ENCODE peak calls at places on chromosomes 6 and 20, in four cellular contexts. Y is SJSA1, K is A549, I is lower lobe of right lung. W is an unnamed sample.

GRCh38 chr6:170291271-170292110 is 613 bp upstream of the DLL1 start:
- DNase-seq in K (no peak), I (peak), Y (peak), W (no peak)

GRCh38 chr6:89610149-89610642 is 28.4 kb downstream of the LYRM2 start:
- DNase-seq in I (peak), Y (no peak), K (peak), W (no peak)

GRCh38 chr6:137638926-137639706 is 144.9 kb upstream of the OLIG3 start:
- DNase-seq in I (no peak), K (no peak), Y (no peak), W (no peak)

GRCh38 chr6:286681-287499 is 5.4 kb upstream of the DUSP22 start:
- DNase-seq in I (no peak), Y (no peak), K (no peak), W (no peak)

GRCh38 chr6:24501914-24502313 is 7.1 kb downstream of the ALDH5A1 start:
- DNase-seq in K (peak), Y (no peak), I (no peak), W (no peak)

GRCh38 chr20:60559462-60559861 is 601.2 kb downstream of the CDH26 start:
- DNase-seq in Y (no peak), K (no peak), I (no peak), W (no peak)

GRCh38 chr20:59777321-59777705 is 156.1 kb downstream of the SYCP2 start:
- DNase-seq in I (no peak), K (no peak), Y (peak), W (no peak)

GRCh38 chr6:169556758-169557505 is 144.9 kb downstream of the WDR27 start:
- DNase-seq in K (no peak), I (no peak), Y (no peak), W (no peak)

GRCh38 chr6:132357120-132357519 is 44.2 kb downstream of the MOXD1 start:
- DNase-seq in Y (no peak), I (no peak), K (no peak), W (no peak)

GRCh38 chr6:168450921-168451320 is 9.9 kb downstream of the SMOC2 start:
- DNase-seq in Y (no peak), I (no peak), K (no peak), W (no peak)

GRCh38 chr6:7316658-7317533 is 3.9 kb upstream of the SSR1 start:
- DNase-seq in Y (no peak), K (no peak), I (no peak), W (no peak)

GRCh38 chr20:46324960-46325703 is 16.8 kb upstream of the CDH22 start:
- DNase-seq in I (no peak), K (peak), Y (no peak), W (no peak)

GRCh38 chr6:12280458-12280857 is 9.7 kb upstream of the EDN1 start:
- DNase-seq in K (peak), I (no peak), Y (peak), W (no peak)

GRCh38 chr20:64038252-64038578 is 2.2 kb downstream of the C20orf204 start:
- DNase-seq in Y (no peak), K (no peak), I (no peak), W (no peak)

GRCh38 chr20:64037498-64038213 is 1.7 kb downstream of the C20orf204 start:
- DNase-seq in K (no peak), I (no peak), Y (no peak), W (no peak)

GRCh38 chr20:64037199-64037497 is 1.2 kb downstream of the C20orf204 start:
- DNase-seq in I (no peak), K (no peak), Y (no peak), W (no peak)

GRCh38 chr20:64039293-64040160 is 3.5 kb downstream of the C20orf204 start:
- DNase-seq in K (no peak), I (no peak), Y (no peak), W (no peak)

DNA sequence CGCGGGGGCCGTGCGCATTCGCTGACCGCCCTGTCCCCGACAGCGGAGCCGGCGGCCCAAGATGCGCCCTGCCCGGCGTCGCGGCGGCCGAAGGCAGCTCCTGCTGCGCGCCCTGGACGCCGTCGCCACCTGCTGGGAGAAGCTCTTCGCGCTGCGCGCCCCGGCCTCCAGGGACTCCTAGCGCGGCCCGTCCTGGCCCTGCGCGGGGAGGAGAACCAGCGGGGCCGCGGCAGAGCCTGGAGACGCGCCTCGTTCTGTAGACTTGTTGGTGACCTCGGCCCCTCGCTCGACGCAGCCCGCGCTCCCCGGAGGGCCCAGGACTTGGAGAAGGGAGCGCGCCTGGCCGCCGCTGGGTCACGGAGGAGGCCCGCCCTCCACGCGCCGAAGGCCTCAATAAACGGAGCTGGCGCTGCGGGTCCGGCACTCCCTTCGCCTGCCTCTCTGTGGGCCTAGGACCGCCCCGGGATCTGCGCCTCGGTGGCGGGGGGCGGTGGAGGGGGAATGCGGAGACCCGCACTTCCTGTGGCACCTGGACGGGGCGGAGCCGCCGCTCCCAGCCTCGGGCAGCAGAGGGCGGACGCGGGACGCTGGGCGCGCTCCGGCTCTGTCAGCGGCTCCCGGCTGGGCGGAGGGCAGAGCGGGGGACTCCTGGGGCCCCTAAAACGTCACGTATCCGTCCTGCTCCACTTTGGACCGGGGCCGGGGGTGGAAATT is 2.8 kb downstream of the C20orf204 start:
- DNase-seq in I (peak), K (peak), Y (peak), W (no peak)
- H3K4me3 ChIP-seq in I (peak), K (peak), Y (peak), W (peak)

GRCh38 chr6:109979033-109979921 is 1.2 kb downstream of the GPR6 start:
- DNase-seq in Y (no peak), K (no peak), I (no peak), W (no peak)
- H3K4me3 ChIP-seq in Y (no peak), K (no peak), I (no peak), W (no peak)

GRCh38 chr20:10647471-10647870 is 26.3 kb downstream of the JAG1 start:
- DNase-seq in K (no peak), Y (no peak), I (no peak), W (no peak)

GRCh38 chr20:10649817-10650200 is 24.0 kb downstream of the JAG1 start:
- DNase-seq in Y (no peak), K (no peak), I (no peak), W (no peak)

GRCh38 chr20:10648651-10649050 is 25.1 kb downstream of the JAG1 start:
- DNase-seq in I (no peak), K (no peak), Y (peak), W (peak)

GRCh38 chr20:10647909-10648308 is 25.9 kb downstream of the JAG1 start:
- DNase-seq in K (no peak), I (no peak), Y (no peak), W (no peak)

DNA sequence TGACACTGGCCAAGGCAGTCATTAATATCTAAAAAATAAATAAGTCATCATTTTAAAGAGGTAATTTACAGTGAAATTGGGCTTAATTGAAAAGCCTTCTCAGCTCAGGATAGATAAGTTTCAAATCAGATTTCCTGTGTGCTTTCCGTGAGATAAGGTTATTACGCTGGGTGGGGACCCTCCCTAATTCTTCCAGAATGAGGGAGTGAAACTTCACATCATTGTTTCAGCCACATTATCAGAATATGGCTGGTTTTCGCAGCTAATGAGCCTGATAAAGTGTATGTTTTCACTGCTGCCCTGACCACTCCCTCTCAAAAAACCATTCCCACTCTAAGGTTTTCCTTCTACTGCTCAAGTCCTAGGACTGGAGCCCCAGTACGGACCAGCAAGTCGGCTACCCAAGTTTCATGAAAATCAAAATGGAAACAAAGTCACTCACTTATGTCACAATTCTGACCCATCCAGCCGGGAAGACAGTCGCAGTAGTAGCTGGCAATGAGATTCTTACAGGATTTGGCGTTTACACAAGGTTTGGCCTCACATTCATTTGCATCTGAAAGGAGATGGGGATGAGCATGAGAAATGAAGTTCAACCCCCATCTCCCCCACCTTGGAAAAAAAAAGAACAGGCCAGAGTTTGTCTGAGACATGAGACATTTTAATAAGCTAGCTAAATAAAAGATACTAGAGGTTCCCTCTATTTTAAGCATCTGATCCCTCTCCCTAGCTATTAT is 24.6 kb downstream of the JAG1 start:
- DNase-seq in Y (no peak), K (no peak), I (no peak), W (no peak)
- H3K4me3 ChIP-seq in Y (no peak), K (no peak), I (no peak), W (no peak)

DNA sequence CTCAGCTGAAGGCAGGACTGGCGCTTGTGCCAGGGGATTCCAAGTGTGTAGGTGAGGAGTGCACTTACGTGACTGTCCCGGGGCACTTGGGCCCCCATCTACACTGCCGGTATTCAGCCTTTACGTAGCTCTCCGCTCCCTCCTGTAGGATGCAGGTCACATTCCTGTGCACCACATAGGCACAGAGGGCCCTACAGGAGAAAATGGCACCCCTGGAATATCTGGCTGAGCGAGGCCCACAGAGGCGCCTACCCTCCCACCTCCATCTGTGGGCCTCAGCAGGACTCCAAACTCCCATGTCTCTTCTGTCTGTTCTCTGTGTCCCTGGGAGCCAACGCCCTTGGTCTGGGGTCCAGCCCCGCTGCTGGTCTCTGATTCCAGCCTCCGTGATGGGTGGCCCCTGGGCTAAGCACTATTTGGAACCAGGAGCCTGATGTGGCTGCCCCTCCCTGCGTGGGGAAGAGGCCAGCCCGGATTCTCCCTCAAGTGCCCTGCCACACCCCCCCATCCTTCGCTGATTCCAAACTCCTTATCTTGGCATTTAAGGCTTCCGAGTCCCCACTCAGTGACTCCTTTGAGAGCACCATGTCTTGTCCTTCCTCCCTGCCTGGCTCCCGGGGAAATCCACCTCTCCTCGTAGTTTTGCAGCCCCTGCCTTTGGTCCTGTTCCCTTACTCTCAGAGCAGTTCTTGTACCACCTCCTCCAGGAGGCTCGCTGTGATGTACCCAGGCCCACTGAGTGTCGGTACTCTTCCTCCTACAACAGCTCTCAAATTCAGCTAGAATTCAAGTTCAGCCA is 1.5 kb downstream of the EMILIN3 start:
- DNase-seq in I (no peak), Y (no peak), K (no peak), W (no peak)
- H3K4me3 ChIP-seq in I (no peak), Y (no peak), K (no peak), W (no peak)

GRCh38 chr6:36703982-36704381 is 6.4 kb downstream of the RAB44 start:
- DNase-seq in K (no peak), Y (no peak), I (no peak), W (no peak)
- H3K4me3 ChIP-seq in K (no peak), Y (no peak), I (no peak), W (no peak)

DNA sequence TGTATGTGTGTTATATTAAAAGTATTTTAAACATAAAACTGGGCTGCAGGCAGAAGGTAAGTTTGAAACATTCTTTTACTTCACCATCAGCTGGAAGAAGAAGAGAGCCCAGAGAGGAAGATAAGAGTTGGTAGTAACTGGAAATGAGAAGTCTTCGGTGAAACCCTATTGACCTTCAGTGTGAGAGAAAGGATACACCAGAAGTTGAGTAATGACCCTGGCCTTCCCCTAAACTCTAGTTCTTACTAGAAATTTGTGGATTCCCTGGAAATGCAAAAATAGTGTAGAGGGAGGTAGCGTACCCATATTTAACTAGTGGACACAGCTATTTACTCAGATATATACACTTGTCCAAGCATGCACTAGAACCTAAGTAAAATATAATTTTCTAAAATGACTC is 8.0 kb upstream of the EPM2A start:
- DNase-seq in Y (no peak), K (no peak), I (no peak), W (no peak)
- H3K4me3 ChIP-seq in Y (no peak), K (no peak), I (no peak), W (no peak)

W was measured in AG04450.